ENCODE peak calls at places on chromosomes 11 and 22, in six cellular contexts. A is psoas muscle; Q is H9; P is uterus; O is CD8-positive, alpha-beta memory T cell; I is CD4-positive, CD25-positive, alpha-beta regulatory T cell. X is an unnamed sample.
A peak's percentile ranks its signal among the peaks of the same experiment; 100 is the strongest.

GRCh38 chr11:36455658-36456111 is 54.4 kb downstream of the TRAF6 start:
- DNase-seq in I (no peak), P (peak; percentile 63), O (no peak), Q (no peak), A (peak; percentile 81), X (peak; percentile 98)

GRCh38 chr11:78961186-78961782 is 386.6 kb upstream of the NARS2 start:
- DNase-seq in Q (peak; percentile 87), A (no peak), P (no peak), O (no peak), I (no peak), X (peak; percentile 49)

GRCh38 chr11:113507341-113507740 is 32.1 kb upstream of the DRD2 start:
- DNase-seq in I (no peak), Q (no peak), O (no peak), P (no peak), A (no peak), X (no peak)

GRCh38 chr22:44620129-44620840 is 81.7 kb upstream of the PRR5 start:
- DNase-seq in O (peak; percentile 88), Q (peak; percentile 87), A (peak; percentile 60), I (peak; percentile 92), P (peak; percentile 75), X (peak; percentile 37)

GRCh38 chr11:134071766-134072403 is 3.0 kb downstream of the JAM3 start:
- DNase-seq in P (no peak), A (no peak), Q (no peak), O (no peak), I (no peak), X (no peak)

GRCh38 chr11:120928506-120929062 is 95.3 kb upstream of the TBCEL start:
- DNase-seq in O (no peak), Q (no peak), P (no peak), I (no peak), A (no peak), X (peak; percentile 52)

GRCh38 chr11:72091292-72091691 is 10.6 kb downstream of the LRRC51 start:
- DNase-seq in I (peak; percentile 75), P (peak; percentile 70), O (peak; percentile 66), A (peak; percentile 67), Q (peak; percentile 85), X (peak; percentile 74)

GRCh38 chr22:43110444-43110926 is at the start of gene BIK:
- DNase-seq in A (peak; percentile 34), P (no peak), O (peak; percentile 40), I (peak; percentile 44), Q (peak; percentile 75), X (peak; percentile 35)

GRCh38 chr11:9516113-9516512 is 55.3 kb downstream of the ZNF143 start:
- DNase-seq in I (peak; percentile 21), P (no peak), A (no peak), O (no peak), Q (peak; percentile 70), X (no peak)

GRCh38 chr11:8814923-8815240 is 96.1 kb upstream of the AKIP1 start:
- DNase-seq in A (no peak), I (no peak), P (no peak), O (no peak), Q (no peak), X (no peak)

GRCh38 chr11:108733479-108734116 is 68.7 kb downstream of the DDX10 start:
- DNase-seq in P (no peak), Q (no peak), O (no peak), I (peak; percentile 51), A (no peak), X (no peak)

GRCh38 chr11:115287266-115287665 is 216.9 kb downstream of the CADM1 start:
- DNase-seq in O (no peak), I (no peak), Q (no peak), P (no peak), A (no peak), X (no peak)

GRCh38 chr11:57547854-57548377 is 10.5 kb downstream of the SMTNL1 start:
- DNase-seq in Q (no peak), O (no peak), P (no peak), A (no peak), I (no peak), X (no peak)

GRCh38 chr11:830295-831131 is 2.2 kb upstream of the CD151 start:
- DNase-seq in P (peak; percentile 73), A (peak; percentile 79), I (peak; percentile 69), Q (peak; percentile 92), O (peak; percentile 60), X (peak; percentile 67)

DNA sequence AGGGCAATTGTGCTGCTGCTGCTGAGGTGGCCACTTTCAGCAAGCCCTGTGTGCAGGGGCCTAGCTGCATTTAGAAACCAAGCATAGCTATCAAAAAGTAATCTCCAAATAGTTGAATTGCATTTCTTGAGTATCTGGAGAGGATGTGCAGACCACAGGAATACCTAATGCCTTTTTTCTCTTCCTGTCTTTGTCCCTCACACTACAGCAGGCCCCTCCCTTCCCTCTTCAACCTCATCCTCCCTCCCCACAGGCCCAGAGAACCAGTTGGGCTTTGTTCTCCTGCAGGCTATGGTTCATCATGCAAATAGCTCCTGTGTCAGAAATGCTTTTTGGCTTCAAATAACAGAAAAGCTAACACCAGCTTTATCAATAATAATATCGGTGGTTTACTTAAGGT is 47.7 kb downstream of the DKK3 start:
- DNase-seq in Q (no peak), P (no peak), I (peak; percentile 68), O (peak; percentile 32), A (no peak), X (no peak)
- H3K4me1 ChIP-seq in Q (no peaks in the 10 kb centered on the region), P (no peaks in the 10 kb centered on the region), I (peaks cover 19% of the 10 kb centered on the region), O (peaks cover 24% of the 10 kb centered on the region), A (no peaks in the 10 kb centered on the region), X (no peaks in the 10 kb centered on the region)

GRCh38 chr11:92866679-92867282 is 102.7 kb upstream of the MTNR1B start:
- DNase-seq in P (no peak), O (no peak), I (no peak), A (no peak), Q (no peak), X (no peak)

GRCh38 chr11:92865352-92865751 is 104.1 kb upstream of the MTNR1B start:
- DNase-seq in I (no peak), P (no peak), A (no peak), Q (no peak), O (no peak), X (peak; percentile 23)

GRCh38 chr11:92869716-92870115 is 99.7 kb upstream of the MTNR1B start:
- DNase-seq in A (no peak), Q (no peak), O (no peak), I (no peak), P (no peak), X (no peak)

GRCh38 chr11:92867913-92868619 is 101.4 kb upstream of the MTNR1B start:
- DNase-seq in Q (no peak), P (no peak), I (no peak), A (no peak), O (no peak), X (no peak)

DNA sequence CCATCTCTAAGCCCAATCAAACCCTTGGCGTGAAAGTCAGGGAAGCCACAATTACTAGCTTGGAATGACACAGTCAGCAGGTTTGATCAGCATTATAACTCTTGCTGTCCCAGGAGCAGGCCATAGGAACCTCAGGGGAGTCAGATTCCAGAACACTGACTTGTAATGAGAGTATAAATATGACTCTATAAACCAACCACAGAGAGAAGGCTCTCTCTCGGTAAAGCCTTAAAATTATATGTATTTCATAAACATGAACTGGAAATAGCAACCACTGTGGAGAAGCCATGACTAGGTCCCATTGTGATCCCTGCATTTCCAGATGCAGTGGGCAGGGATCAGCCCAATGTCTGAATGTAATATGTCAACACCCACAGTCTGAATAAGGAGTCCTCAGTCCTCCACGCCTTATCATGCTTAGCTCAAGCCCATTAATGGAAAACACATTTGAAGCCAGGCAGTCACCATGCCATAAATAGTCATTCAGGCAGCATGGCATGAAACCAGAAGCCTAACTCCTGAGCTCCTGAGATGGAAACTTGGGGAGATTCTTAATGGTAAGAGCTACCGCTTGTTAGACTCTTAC is 99.1 kb upstream of the MTNR1B start:
- DNase-seq in I (no peak), O (no peak), Q (no peak), P (no peak), A (no peak), X (peak; percentile 20)
- H3K27me3 ChIP-seq in I (no peaks in the 10 kb centered on the region), O (no peaks in the 10 kb centered on the region), Q (no peaks in the 10 kb centered on the region), P (no peaks in the 10 kb centered on the region), A (no peaks in the 10 kb centered on the region), X (no peaks in the 10 kb centered on the region)

GRCh38 chr11:119316017-119316728 is 757 bp downstream of the MCAM start:
- DNase-seq in Q (no peak), O (no peak), I (no peak), P (peak; percentile 61), A (peak; percentile 59), X (peak; percentile 36)

GRCh38 chr11:119318240-119319135 is 1.6 kb upstream of the MCAM start:
- DNase-seq in I (peak; percentile 68), O (no peak), P (peak; percentile 63), A (no peak), Q (peak; percentile 82), X (peak; percentile 39)

GRCh38 chr11:119319136-119319701 is 2.3 kb upstream of the MCAM start:
- DNase-seq in A (no peak), I (no peak), Q (no peak), P (no peak), O (no peak), X (no peak)

GRCh38 chr11:119316729-119317591 is at the start of gene MCAM:
- DNase-seq in I (no peak), Q (peak; percentile 69), P (peak; percentile 64), O (no peak), A (peak; percentile 51), X (peak; percentile 51)

DNA sequence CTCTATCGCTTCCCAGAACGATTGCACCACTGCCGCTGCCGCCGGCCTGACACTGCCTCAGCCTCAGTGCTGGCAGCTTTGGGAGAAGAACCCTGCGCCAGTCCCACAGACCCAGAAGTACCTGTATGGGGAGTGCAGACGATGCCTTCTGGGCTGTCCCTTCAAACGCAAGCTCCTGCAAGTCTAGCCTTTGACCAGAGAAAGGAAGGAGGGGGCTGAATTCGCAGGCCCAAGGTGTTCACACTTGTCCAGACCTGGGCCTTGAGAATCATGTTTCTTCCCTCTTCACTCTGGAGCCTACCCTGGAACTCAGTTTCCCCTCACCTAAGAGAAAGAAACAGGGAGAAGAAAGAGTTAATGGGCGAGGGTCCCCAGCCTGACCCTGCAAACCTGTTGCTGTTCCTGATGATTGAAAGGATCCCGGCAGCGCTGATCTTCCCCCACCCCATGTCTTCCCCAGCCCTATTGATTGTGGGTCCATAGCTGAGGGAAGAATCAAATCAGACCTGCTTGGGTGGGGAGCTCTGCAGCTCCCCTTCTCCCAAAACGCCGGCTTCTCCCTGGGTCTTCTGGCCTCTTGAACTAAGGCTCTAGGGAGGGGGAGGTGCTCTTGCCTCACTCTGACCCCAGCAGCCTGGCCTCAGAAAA is 786 bp upstream of the MCAM start:
- DNase-seq in I (no peak), P (no peak), Q (no peak), O (no peak), A (no peak), X (peak; percentile 49)
- H3K4me1 ChIP-seq in I (peaks cover 62% of the 10 kb centered on the region), P (no peaks in the 10 kb centered on the region), Q (peaks cover 15% of the 10 kb centered on the region), O (peaks cover 34% of the 10 kb centered on the region), A (peaks cover 4% of the 10 kb centered on the region), X (peaks cover 50% of the 10 kb centered on the region)

DNA sequence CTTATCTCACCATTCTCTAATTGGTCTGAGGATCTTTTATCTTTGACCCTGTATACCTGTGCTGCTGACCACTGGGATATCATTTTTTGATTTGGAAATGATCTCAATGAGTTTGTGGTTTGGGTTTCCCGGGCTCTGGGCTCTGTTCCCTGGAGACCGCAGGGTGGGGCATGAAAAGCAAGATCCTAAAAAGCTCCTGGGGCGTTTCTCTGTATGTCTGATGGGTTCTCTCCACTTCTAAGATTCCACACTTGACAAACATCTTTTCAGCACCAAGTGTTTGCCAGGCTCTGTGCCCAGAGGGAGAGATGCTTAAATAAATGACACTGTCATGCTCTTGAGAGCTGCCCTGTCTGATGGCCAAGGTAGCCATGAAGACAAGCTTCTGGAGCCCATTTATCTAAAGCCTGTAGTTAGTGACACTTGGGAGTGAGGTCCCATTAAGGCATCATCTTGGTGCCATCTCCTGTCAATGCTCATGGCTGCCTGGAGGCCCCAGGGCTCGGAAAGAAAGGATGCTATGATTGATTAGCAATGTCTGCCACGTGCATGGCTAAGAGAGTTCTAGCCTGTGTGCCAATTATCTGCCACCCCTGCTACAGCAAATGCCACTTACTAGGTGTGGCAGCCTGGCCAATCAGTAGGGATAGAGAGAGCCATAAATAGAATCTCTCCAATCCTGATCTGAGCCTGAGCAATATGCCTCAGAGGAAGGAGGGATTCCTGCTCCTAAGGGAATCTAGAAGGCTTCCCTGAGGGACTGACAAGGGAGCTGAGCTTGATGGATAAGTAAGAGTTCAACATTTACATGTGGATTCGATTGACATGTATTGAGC is 531.6 kb downstream of the MN1 start:
- DNase-seq in P (no peak), I (no peak), O (no peak), A (no peak), Q (no peak), X (no peak)
- H3K27me3 ChIP-seq in P (no peaks in the 10 kb centered on the region), I (no peaks in the 10 kb centered on the region), O (no peaks in the 10 kb centered on the region), A (peaks cover 52% of the 10 kb centered on the region), Q (no peaks in the 10 kb centered on the region), X (no peaks in the 10 kb centered on the region)

X was measured in cardiac muscle cell.